ENCODE peak calls at places on chromosome 11, in seven cellular contexts. L is A549; F is K562; N is tibial nerve; G is ascending aorta; M is CD4-positive, alpha-beta memory T cell; I is sigmoid colon. O is an unnamed sample.

GRCh38 chr11:46874586-46874985 is 28.5 kb upstream of the CKAP5 start:
- DNase-seq in L (no peak), M (no peak), F (no peak), I (no peak), N (no peak), G (no peak), O (no peak)

GRCh38 chr11:118004543-118005223 is 18.5 kb downstream of the IL10RA start:
- DNase-seq in G (no peak), I (no peak), F (peak; percentile 78), M (no peak), L (no peak), N (no peak), O (no peak)

GRCh38 chr11:121274332-121274991 is 18.1 kb upstream of the SC5D start:
- DNase-seq in M (no peak), I (no peak), N (no peak), F (no peak), L (no peak), G (no peak), O (no peak)

GRCh38 chr11:605286-606129 is 10.2 kb downstream of the IRF7 start:
- DNase-seq in M (peak; percentile 3), L (no peak), F (no peak), I (no peak), G (no peak), N (no peak), O (no peak)

GRCh38 chr11:92227954-92228935 is 3.6 kb downstream of the FAT3 start:
- DNase-seq in N (no peak), M (no peak), L (no peak), G (no peak), F (no peak), I (no peak), O (no peak)

GRCh38 chr11:111671383-111671782 is 69.1 kb downstream of the SIK2 start:
- DNase-seq in M (no peak), G (no peak), I (no peak), L (no peak), F (no peak), N (no peak), O (no peak)

GRCh38 chr11:61971177-61972111 is 4.0 kb upstream of the FTH1 start:
- DNase-seq in G (peak; percentile 99), I (peak; percentile 100), M (peak; percentile 65), N (peak; percentile 98), F (peak; percentile 92), L (peak; percentile 88), O (peak; percentile 96)

GRCh38 chr11:85663080-85663729 is 1.7 kb downstream of the CREBZF start:
- DNase-seq in I (no peak), L (no peak), G (no peak), N (no peak), M (peak; percentile 49), F (no peak), O (no peak)

GRCh38 chr11:129146196-129146595 is 45.9 kb downstream of the ARHGAP32 start:
- DNase-seq in F (no peak), G (no peak), N (no peak), M (no peak), L (no peak), I (no peak), O (no peak)

GRCh38 chr11:2777871-2778629 is 78.3 kb upstream of the KCNQ1OT1 start:
- DNase-seq in G (peak; percentile 61), M (no peak), F (peak; percentile 47), L (no peak), I (peak; percentile 69), N (no peak), O (peak; percentile 52)

GRCh38 chr11:110053848-110054414 is 39.3 kb upstream of the ZC3H12C start:
- DNase-seq in G (no peak), F (no peak), L (no peak), M (no peak), N (no peak), I (no peak), O (no peak)

GRCh38 chr11:117535201-117535869 is 207.7 kb downstream of the CEP164 start:
- DNase-seq in N (peak; percentile 42), I (peak; percentile 78), F (no peak), M (no peak), G (no peak), L (no peak), O (peak; percentile 56)

GRCh38 chr11:64086263-64086938 is 50.7 kb downstream of the FLRT1 start:
- DNase-seq in G (no peak), M (no peak), F (no peak), I (peak; percentile 88), N (peak; percentile 36), L (no peak), O (no peak)

GRCh38 chr11:42770444-42771065 is 541.2 kb upstream of the API5 start:
- DNase-seq in L (no peak), F (peak; percentile 15), M (no peak), I (no peak), N (no peak), G (no peak), O (no peak)

GRCh38 chr11:19573666-19574065 is 139.0 kb upstream of the NAV2 start:
- DNase-seq in G (no peak), F (no peak), N (no peak), L (no peak), I (no peak), M (no peak), O (no peak)

GRCh38 chr11:57793711-57794110 is 32.1 kb downstream of the CTNND1 start:
- DNase-seq in I (no peak), F (no peak), M (no peak), N (no peak), L (no peak), G (no peak), O (no peak)

GRCh38 chr11:33790088-33790487 is 15.8 kb upstream of the FBXO3 start:
- DNase-seq in M (no peak), I (no peak), F (no peak), N (no peak), L (no peak), G (no peak), O (no peak)

GRCh38 chr11:64789331-64790204 is 11.2 kb upstream of the SF1 start:
- DNase-seq in N (no peak), I (peak; percentile 64), L (no peak), F (no peak), M (no peak), G (peak; percentile 55), O (peak; percentile 38)

DNA sequence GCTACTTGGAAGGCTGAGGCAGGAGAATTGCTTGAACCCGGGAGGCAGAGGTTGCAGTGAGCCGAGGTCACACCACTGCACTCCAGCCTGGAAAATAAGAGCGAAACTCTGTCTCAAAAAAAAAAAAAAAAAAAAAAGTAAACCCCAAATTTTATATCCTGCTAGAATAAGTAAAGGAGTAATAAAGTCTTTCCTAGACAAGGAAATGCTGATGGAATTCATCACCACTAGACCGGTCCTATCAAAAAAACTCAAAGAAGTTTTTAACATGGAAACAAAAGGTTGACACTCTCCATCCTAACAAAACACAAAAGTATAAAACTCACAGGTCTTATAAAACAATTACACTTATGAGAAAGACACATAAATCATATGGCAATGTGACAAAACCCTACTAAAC is 213.9 kb downstream of the SBF2 start:
- DNase-seq in G (no peak), I (no peak), N (no peak), L (no peak), F (no peak), M (no peak), O (no peak)
- H3K9me3 ChIP-seq in G (peaks cover 62% of the 10 kb centered on the region), I (peaks cover 6% of the 10 kb centered on the region), N (no peaks in the 10 kb centered on the region), L (peaks cover 44% of the 10 kb centered on the region), F (no peaks in the 10 kb centered on the region), M (no peaks in the 10 kb centered on the region), O (peaks cover 34% of the 10 kb centered on the region)

DNA sequence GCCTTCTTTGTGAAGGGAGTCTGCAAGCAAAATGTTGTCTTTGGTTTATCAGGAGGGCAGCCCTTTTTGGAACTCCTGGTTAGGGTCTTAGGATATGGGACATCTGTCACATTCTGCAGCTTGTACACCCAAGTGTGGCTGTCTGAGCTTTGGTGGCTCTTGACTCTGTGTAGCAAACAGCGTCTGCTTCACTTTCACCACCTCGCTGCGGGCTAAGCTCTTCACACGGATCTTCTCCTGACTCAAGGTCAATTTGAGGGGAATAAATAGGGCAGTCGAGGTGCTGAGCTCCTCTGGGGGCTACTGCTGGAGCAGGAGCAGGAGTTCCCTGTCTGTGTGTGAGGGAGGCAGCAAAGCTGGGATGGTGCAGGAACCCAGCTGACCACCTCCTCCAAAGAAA is 10.6 kb downstream of the MICAL2 start:
- DNase-seq in I (no peak), G (no peak), N (no peak), L (no peak), F (no peak), M (no peak), O (no peak)
- H3K4me1 ChIP-seq in I (peaks cover 83% of the 10 kb centered on the region), G (peaks cover 27% of the 10 kb centered on the region), N (peaks cover 19% of the 10 kb centered on the region), L (peaks cover 65% of the 10 kb centered on the region), F (peaks cover 64% of the 10 kb centered on the region), M (peaks cover 35% of the 10 kb centered on the region), O (peaks cover 61% of the 10 kb centered on the region)

GRCh38 chr11:77793972-77794371 is 26.6 kb downstream of the RSF1 start:
- DNase-seq in G (no peak), F (no peak), N (no peak), M (no peak), L (no peak), I (no peak), O (no peak)
- H3K9me3 ChIP-seq in G (no peaks in the 10 kb centered on the region), F (peaks cover 3% of the 10 kb centered on the region), N (no peaks in the 10 kb centered on the region), M (no peaks in the 10 kb centered on the region), L (peaks cover 9% of the 10 kb centered on the region), I (no peaks in the 10 kb centered on the region), O (no peaks in the 10 kb centered on the region)

DNA sequence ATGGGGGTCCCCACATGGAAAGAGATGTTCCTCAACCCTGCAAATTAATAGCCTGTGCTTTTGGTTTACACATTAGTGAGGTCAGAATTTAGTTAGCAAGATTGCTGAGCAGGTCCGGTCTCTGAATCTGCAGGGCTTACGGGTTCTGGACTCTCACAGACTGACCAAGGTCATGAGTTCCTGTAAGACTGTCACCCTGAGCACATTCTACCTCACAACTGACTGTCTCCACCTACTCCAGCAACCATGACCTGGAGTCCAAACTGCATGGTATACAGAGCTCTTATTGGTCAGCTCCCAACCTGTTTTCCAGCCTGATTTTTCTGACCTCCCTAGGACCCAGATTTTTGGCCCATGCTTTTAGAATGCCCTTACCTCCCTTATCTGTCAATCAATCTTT is 28.2 kb downstream of the DKK3 start:
- DNase-seq in N (no peak), F (no peak), L (no peak), G (no peak), I (no peak), M (no peak), O (no peak)
- H3K4me1 ChIP-seq in N (peaks cover 37% of the 10 kb centered on the region), F (peaks cover 4% of the 10 kb centered on the region), L (peaks cover 68% of the 10 kb centered on the region), G (peaks cover 27% of the 10 kb centered on the region), I (peaks cover 48% of the 10 kb centered on the region), M (peaks cover 5% of the 10 kb centered on the region), O (peaks cover 51% of the 10 kb centered on the region)

GRCh38 chr11:38221295-38221694 is 1623.3 kb upstream of the RAG2 start:
- DNase-seq in M (no peak), F (no peak), N (no peak), G (no peak), I (no peak), L (no peak), O (no peak)

GRCh38 chr11:38226684-38227083 is 1628.6 kb upstream of the RAG2 start:
- DNase-seq in G (no peak), L (no peak), F (no peak), M (no peak), N (no peak), I (no peak), O (no peak)
- H3K9me3 ChIP-seq in G (peaks cover 17% of the 10 kb centered on the region), L (peaks cover 16% of the 10 kb centered on the region), F (peaks cover 2% of the 10 kb centered on the region), M (peaks cover 4% of the 10 kb centered on the region), N (no peaks in the 10 kb centered on the region), I (peaks cover 3% of the 10 kb centered on the region), O (peaks cover 36% of the 10 kb centered on the region)